ENCODE peak calls at places on chromosomes 3 and 15, in six cellular contexts. O is RCC 7860; Z is caudate nucleus; J is stimulated activated CD4-positive, alpha-beta T cell treated with anti-CD3 and anti-CD28 coated beads, Interleukin-12 subunit alpha, Interleukin-12 subunit beta, amount 100 ng/mL, for 4 hours; D is epithelial cell of proximal tubule; E is HS-5. Y is an unnamed sample.

GRCh38 chr3:143121240-143122088 is 1.9 kb downstream of the CHST2 start:
- DNase-seq in O (peak), Z (peak), J (peak), D (no peak), E (no peak), Y (peak)

GRCh38 chr3:40985195-40985594 is 214.1 kb upstream of the CTNNB1 start:
- DNase-seq in O (no peak), Z (no peak), J (no peak), D (no peak), E (no peak), Y (no peak)

GRCh38 chr15:92095691-92096090 is 242.2 kb downstream of the SLCO3A1 start:
- DNase-seq in O (no peak), Z (no peak), J (no peak), D (no peak), E (no peak), Y (no peak)

GRCh38 chr3:70064194-70064787 is 64.8 kb downstream of the SAMMSON start:
- DNase-seq in O (no peak), Z (no peak), J (no peak), D (no peak), E (no peak), Y (peak)

GRCh38 chr15:79365765-79366164 is 54.9 kb downstream of the TMED3 start:
- DNase-seq in O (no peak), Z (no peak), J (no peak), D (no peak), E (no peak), Y (no peak)

GRCh38 chr3:117526485-117527079 is 817.0 kb downstream of the TUSC7 start:
- DNase-seq in O (no peak), Z (no peak), J (no peak), D (no peak), E (no peak), Y (peak)

GRCh38 chr15:101071651-101072050 is 152.5 kb downstream of the LRRK1 start:
- DNase-seq in O (no peak), Z (no peak), J (no peak), D (no peak), E (no peak), Y (no peak)

GRCh38 chr3:132726341-132726823 is 4.2 kb upstream of the NPHP3 start:
- DNase-seq in O (peak), Z (no peak), J (no peak), D (no peak), E (peak), Y (no peak)

GRCh38 chr3:172159376-172159775 is 120.0 kb downstream of the FNDC3B start:
- DNase-seq in O (no peak), Z (no peak), J (no peak), D (no peak), E (no peak), Y (no peak)

GRCh38 chr3:118530350-118530922 is 504.2 kb downstream of the IGSF11 start:
- DNase-seq in O (no peak), Z (no peak), J (no peak), D (no peak), E (no peak), Y (no peak)

GRCh38 chr15:31023841-31024240 is 32.4 kb upstream of the MTMR10 start:
- DNase-seq in O (no peak), Z (no peak), J (no peak), D (no peak), E (no peak), Y (no peak)

GRCh38 chr3:52056521-52056967 is at the start of gene DUSP7:
- DNase-seq in O (peak), Z (peak), J (peak), D (no peak), E (no peak), Y (peak)

Y was measured in body of pancreas.